ENCODE peak calls at places on chromosomes 6 and 20, in six cellular contexts. M, V, L, Z, Y and D are unnamed samples.

GRCh38 chr6:9044426-9044825 is 609.1 kb upstream of the SLC35B3 start:
- DNase-seq in V (no peak), L (no peak), Y (no peak), Z (no peak), M (no peak), D (no peak)

GRCh38 chr20:9223296-9223695 is 154.4 kb downstream of the PLCB4 start:
- DNase-seq in L (no peak), Z (no peak), V (no peak), M (no peak), Y (no peak), D (no peak)

GRCh38 chr6:19637010-19637409 is 200.2 kb upstream of the ID4 start:
- DNase-seq in Z (no peak), L (no peak), V (no peak), Y (no peak), M (no peak), D (no peak)

GRCh38 chr6:56329296-56330050 is 82.1 kb upstream of the COL21A1 start:
- DNase-seq in Z (no peak), V (peak), L (no peak), Y (no peak), M (no peak), D (no peak)

GRCh38 chr6:37052027-37052628 is 46.7 kb downstream of the FGD2 start:
- DNase-seq in V (no peak), L (no peak), M (no peak), Z (no peak), Y (peak), D (peak)

GRCh38 chr20:63894358-63895201 is at the start of gene DNAJC5:
- DNase-seq in L (peak), M (peak), V (peak), Y (peak), Z (peak), D (peak)

GRCh38 chr6:150291968-150292710 is 76.7 kb upstream of the IYD start:
- DNase-seq in Y (no peak), Z (no peak), V (no peak), L (no peak), M (no peak), D (no peak)

GRCh38 chr6:160065200-160065599 is 56.4 kb upstream of the SLC22A1 start:
- DNase-seq in L (no peak), Y (no peak), M (no peak), V (no peak), Z (no peak), D (no peak)

GRCh38 chr6:33205172-33206026 is 944 bp downstream of the HSD17B8 start:
- DNase-seq in Y (peak), M (no peak), V (peak), Z (no peak), L (peak), D (no peak)

GRCh38 chr6:111572216-111572706 is 33.4 kb downstream of the TRAF3IP2 start:
- DNase-seq in V (no peak), L (no peak), Z (no peak), M (no peak), Y (no peak), D (no peak)

GRCh38 chr20:63346131-63347080 is 14.7 kb downstream of the CHRNA4 start:
- DNase-seq in V (no peak), L (no peak), Y (no peak), M (no peak), Z (no peak), D (no peak)

GRCh38 chr6:35047265-35048011 is 93.7 kb downstream of the TCP11 start:
- DNase-seq in Z (no peak), Y (no peak), M (peak), L (no peak), V (peak), D (no peak)

GRCh38 chr6:29653452-29654038 is 3.3 kb upstream of the MOG start:
- DNase-seq in V (peak), L (peak), M (peak), Y (peak), Z (peak), D (peak)

GRCh38 chr20:34915131-34915530 is 38.7 kb downstream of the ACSS2 start:
- DNase-seq in L (peak), Z (no peak), Y (no peak), M (no peak), V (no peak), D (no peak)

GRCh38 chr20:1001981-1002681 is at the start of gene RSPO4:
- DNase-seq in Z (no peak), V (no peak), M (no peak), Y (no peak), L (no peak), D (no peak)

GRCh38 chr6:30942338-30943060 is 1.7 kb downstream of the MUCL3 start:
- DNase-seq in Z (no peak), V (peak), Y (peak), M (no peak), L (no peak), D (no peak)

GRCh38 chr6:39073471-39074355 is 25.1 kb downstream of the GLP1R start:
- DNase-seq in L (no peak), Z (no peak), M (no peak), V (no peak), Y (no peak), D (no peak)